ENCODE peak calls at places on chromosomes 6 and 20, in ten cellular contexts. One of them, this sample, is unnamed.

GRCh38 chr6:167350731-167351655 is 26.1 kb downstream of the TTLL2 start:
- DNase-seq in body of pancreas: peak; percentile 77
- DNase-seq in uterus: peak; percentile 68
- DNase-seq in AG10803: peak; percentile 15
- DNase-seq in dorsolateral prefrontal cortex: peak; percentile 66
- DNase-seq in adrenal gland: peak; percentile 64
- DNase-seq in nephron progenitor cell: peak; percentile 88
- DNase-seq in HFF-Myc: peak; percentile 17
- DNase-seq in bronchial epithelial cell: peak; percentile 47
- DNase-seq in AG04450: no peak
- DNase-seq in this sample: no peak

GRCh38 chr6:137160763-137161162 is 12.7 kb downstream of the IL22RA2 start:
- DNase-seq in body of pancreas: no peak
- DNase-seq in uterus: no peak
- DNase-seq in AG10803: no peak
- DNase-seq in dorsolateral prefrontal cortex: no peak
- DNase-seq in adrenal gland: no peak
- DNase-seq in nephron progenitor cell: no peak
- DNase-seq in HFF-Myc: no peak
- DNase-seq in bronchial epithelial cell: peak; percentile 79
- DNase-seq in AG04450: no peak
- DNase-seq in this sample: no peak

GRCh38 chr6:34536251-34536958 is 19.7 kb downstream of the SPDEF start:
- DNase-seq in body of pancreas: no peak
- DNase-seq in uterus: no peak
- DNase-seq in AG10803: no peak
- DNase-seq in dorsolateral prefrontal cortex: no peak
- DNase-seq in adrenal gland: no peak
- DNase-seq in nephron progenitor cell: no peak
- DNase-seq in HFF-Myc: no peak
- DNase-seq in bronchial epithelial cell: peak; percentile 10
- DNase-seq in AG04450: no peak
- DNase-seq in this sample: no peak

GRCh38 chr6:29828471-29828797 is 809 bp downstream of the HLA-G start:
- DNase-seq in body of pancreas: peak; percentile 22
- DNase-seq in uterus: no peak
- DNase-seq in AG10803: no peak
- DNase-seq in dorsolateral prefrontal cortex: no peak
- DNase-seq in adrenal gland: no peak
- DNase-seq in nephron progenitor cell: peak; percentile 38
- DNase-seq in HFF-Myc: no peak
- DNase-seq in bronchial epithelial cell: no peak
- DNase-seq in AG04450: no peak
- DNase-seq in this sample: no peak

GRCh38 chr20:20366896-20367680 is 816 bp upstream of the INSM1 start:
- DNase-seq in body of pancreas: no peak
- DNase-seq in uterus: no peak
- DNase-seq in AG10803: no peak
- DNase-seq in dorsolateral prefrontal cortex: no peak
- DNase-seq in adrenal gland: no peak
- DNase-seq in nephron progenitor cell: peak; percentile 43
- DNase-seq in HFF-Myc: no peak
- DNase-seq in bronchial epithelial cell: no peak
- DNase-seq in AG04450: no peak
- DNase-seq in this sample: no peak

GRCh38 chr6:97133071-97133470 is 149.9 kb downstream of the MMS22L start:
- DNase-seq in body of pancreas: no peak
- DNase-seq in uterus: no peak
- DNase-seq in AG10803: no peak
- DNase-seq in dorsolateral prefrontal cortex: peak; percentile 64
- DNase-seq in adrenal gland: peak; percentile 48
- DNase-seq in nephron progenitor cell: no peak
- DNase-seq in HFF-Myc: no peak
- DNase-seq in bronchial epithelial cell: no peak
- DNase-seq in AG04450: no peak
- DNase-seq in this sample: no peak

GRCh38 chr6:168130168-168130651 is 51.2 kb upstream of the FRMD1 start:
- DNase-seq in body of pancreas: no peak
- DNase-seq in uterus: peak; percentile 9
- DNase-seq in AG10803: no peak
- DNase-seq in dorsolateral prefrontal cortex: no peak
- DNase-seq in adrenal gland: no peak
- DNase-seq in nephron progenitor cell: no peak
- DNase-seq in HFF-Myc: no peak
- DNase-seq in bronchial epithelial cell: no peak
- DNase-seq in AG04450: no peak
- DNase-seq in this sample: no peak

GRCh38 chr6:1001655-1002349 is 308.9 kb upstream of the EXOC2 start:
- DNase-seq in body of pancreas: no peak
- DNase-seq in uterus: no peak
- DNase-seq in AG10803: peak; percentile 70
- DNase-seq in dorsolateral prefrontal cortex: no peak
- DNase-seq in adrenal gland: no peak
- DNase-seq in nephron progenitor cell: no peak
- DNase-seq in HFF-Myc: no peak
- DNase-seq in bronchial epithelial cell: no peak
- DNase-seq in AG04450: no peak
- DNase-seq in this sample: no peak

GRCh38 chr6:36032245-36032644 is 4.6 kb downstream of the MAPK14 start:
- DNase-seq in body of pancreas: no peak
- DNase-seq in uterus: no peak
- DNase-seq in AG10803: no peak
- DNase-seq in dorsolateral prefrontal cortex: no peak
- DNase-seq in adrenal gland: no peak
- DNase-seq in nephron progenitor cell: no peak
- DNase-seq in HFF-Myc: no peak
- DNase-seq in bronchial epithelial cell: no peak
- DNase-seq in AG04450: no peak
- DNase-seq in this sample: no peak

GRCh38 chr6:163630991-163631390 is 216.5 kb downstream of the QKI start:
- DNase-seq in body of pancreas: no peak
- DNase-seq in uterus: no peak
- DNase-seq in AG10803: no peak
- DNase-seq in dorsolateral prefrontal cortex: no peak
- DNase-seq in adrenal gland: no peak
- DNase-seq in nephron progenitor cell: no peak
- DNase-seq in HFF-Myc: no peak
- DNase-seq in bronchial epithelial cell: no peak
- DNase-seq in AG04450: no peak
- DNase-seq in this sample: no peak

DNA sequence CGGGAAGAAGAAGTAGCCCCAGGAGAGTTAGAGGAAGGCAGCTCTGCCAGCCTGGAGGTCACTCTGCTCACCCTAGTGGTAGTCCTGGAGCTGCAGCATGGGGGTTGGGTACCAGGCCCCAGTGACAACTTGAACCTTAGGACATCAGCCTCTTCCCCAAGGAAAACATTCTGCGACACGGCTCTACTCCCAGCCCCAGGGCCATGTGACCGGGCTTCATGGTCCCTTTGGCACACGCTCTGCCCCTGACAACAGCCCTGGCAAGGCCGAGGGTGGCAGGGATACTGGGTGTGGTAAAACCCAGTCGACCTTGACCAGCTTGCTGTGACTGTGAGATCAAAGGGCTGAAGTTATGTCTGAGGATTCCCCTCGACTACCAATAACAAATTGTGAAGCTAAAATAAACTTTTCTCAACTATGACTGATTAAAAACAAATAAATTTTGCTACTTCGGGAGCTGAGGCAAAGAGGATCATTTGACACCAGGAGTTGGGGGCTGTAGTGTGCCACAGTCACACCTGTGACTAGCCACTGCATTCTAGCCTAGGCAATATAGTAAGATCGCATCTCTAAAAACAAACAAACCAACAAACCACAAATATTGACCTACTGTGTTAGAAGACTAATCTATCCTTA is 24.4 kb upstream of the ARID1B start:
- DNase-seq in body of pancreas: peak; percentile 57
- DNase-seq in uterus: no peak
- DNase-seq in AG10803: no peak
- DNase-seq in dorsolateral prefrontal cortex: no peak
- DNase-seq in adrenal gland: peak; percentile 86
- DNase-seq in nephron progenitor cell: peak; percentile 15
- DNase-seq in HFF-Myc: no peak
- DNase-seq in bronchial epithelial cell: no peak
- DNase-seq in AG04450: no peak
- DNase-seq in this sample: peak; percentile 23
- TF ChIP-seq CTCF in body of pancreas: peak; percentile 38
- TF ChIP-seq CTCF in uterus: no peak
- TF ChIP-seq CTCF in AG10803: peak; percentile 31
- TF ChIP-seq CTCF in dorsolateral prefrontal cortex: no peak
- TF ChIP-seq CTCF in adrenal gland: peak; percentile 37
- TF ChIP-seq CTCF in nephron progenitor cell: peak; percentile 11
- TF ChIP-seq CTCF in HFF-Myc: peak; percentile 21
- TF ChIP-seq CTCF in bronchial epithelial cell: peak; percentile 53
- TF ChIP-seq CTCF in AG04450: no peak
- TF ChIP-seq CTCF in this sample: peak; percentile 68

DNA sequence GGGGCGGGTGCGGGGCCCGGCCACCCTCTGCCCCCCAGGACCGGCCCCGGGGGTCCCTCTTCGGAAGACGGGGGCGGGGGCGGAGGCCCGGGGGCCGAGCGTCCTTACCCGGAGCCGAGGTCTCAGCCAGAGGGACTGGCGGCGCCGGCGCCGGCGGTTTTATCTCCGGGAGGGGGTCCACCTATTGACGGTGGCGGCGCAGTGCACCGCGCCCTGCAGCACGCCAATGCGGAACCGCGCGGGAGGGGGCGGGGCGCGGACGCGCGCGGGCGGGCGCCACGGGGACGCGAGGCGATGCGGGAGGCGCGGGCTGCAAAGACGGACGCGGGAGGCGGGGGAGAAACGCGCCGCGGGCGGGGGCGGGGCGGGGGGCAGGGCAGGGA is at the start of gene EEF1A2:
- DNase-seq in body of pancreas: no peak
- DNase-seq in uterus: no peak
- DNase-seq in AG10803: no peak
- DNase-seq in dorsolateral prefrontal cortex: peak; percentile 71
- DNase-seq in adrenal gland: peak; percentile 39
- DNase-seq in nephron progenitor cell: peak; percentile 64
- DNase-seq in HFF-Myc: no peak
- DNase-seq in bronchial epithelial cell: no peak
- DNase-seq in AG04450: no peak
- DNase-seq in this sample: no peak
- TF ChIP-seq CTCF in body of pancreas: no peak
- TF ChIP-seq CTCF in uterus: no peak
- TF ChIP-seq CTCF in AG10803: no peak
- TF ChIP-seq CTCF in dorsolateral prefrontal cortex: no peak
- TF ChIP-seq CTCF in adrenal gland: no peak
- TF ChIP-seq CTCF in nephron progenitor cell: no peak
- TF ChIP-seq CTCF in HFF-Myc: no peak
- TF ChIP-seq CTCF in bronchial epithelial cell: no peak
- TF ChIP-seq CTCF in AG04450: no peak
- TF ChIP-seq CTCF in this sample: no peak

DNA sequence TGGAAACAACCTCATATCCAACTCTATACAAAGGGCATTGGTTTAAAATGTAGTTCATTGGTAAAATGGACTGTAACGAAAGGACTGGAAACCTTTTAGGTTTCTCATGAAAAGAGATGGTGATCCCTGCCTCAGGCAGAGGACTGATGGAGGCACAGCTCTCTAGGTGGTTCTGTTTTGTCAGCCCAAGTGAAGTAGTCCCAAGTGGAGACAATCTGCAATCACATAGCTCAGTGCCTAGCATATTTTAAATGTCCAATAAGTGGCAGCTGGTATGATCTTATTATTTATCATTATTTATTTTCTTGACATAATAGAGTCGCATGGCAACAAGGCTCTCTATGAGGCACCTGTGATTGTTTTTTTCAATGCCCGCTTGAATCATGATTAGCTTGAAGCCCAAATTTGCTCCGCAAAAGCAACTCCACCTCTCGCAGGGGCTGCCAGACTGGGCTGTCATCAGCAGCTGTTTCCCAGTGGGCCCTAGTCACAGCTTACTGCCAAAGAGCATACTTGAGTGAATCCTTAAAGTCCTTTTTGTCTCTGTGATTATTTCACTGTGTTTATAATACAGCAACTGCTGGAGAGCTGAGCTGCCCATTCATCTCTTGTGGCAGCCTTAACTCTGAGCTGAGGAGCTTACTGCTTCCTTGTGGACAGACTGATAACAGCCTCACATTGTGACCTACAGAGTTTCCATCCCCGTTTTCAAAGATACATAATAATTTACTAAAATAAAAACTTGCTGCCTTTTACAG is 19.7 kb upstream of the ENPP1 start:
- DNase-seq in body of pancreas: no peak
- DNase-seq in uterus: peak; percentile 20
- DNase-seq in AG10803: peak; percentile 61
- DNase-seq in dorsolateral prefrontal cortex: no peak
- DNase-seq in adrenal gland: no peak
- DNase-seq in nephron progenitor cell: no peak
- DNase-seq in HFF-Myc: no peak
- DNase-seq in bronchial epithelial cell: no peak
- DNase-seq in AG04450: no peak
- DNase-seq in this sample: no peak
- TF ChIP-seq CTCF in body of pancreas: no peak
- TF ChIP-seq CTCF in uterus: peak; percentile 45
- TF ChIP-seq CTCF in AG10803: peak; percentile 53
- TF ChIP-seq CTCF in dorsolateral prefrontal cortex: no peak
- TF ChIP-seq CTCF in adrenal gland: no peak
- TF ChIP-seq CTCF in nephron progenitor cell: no peak
- TF ChIP-seq CTCF in HFF-Myc: no peak
- TF ChIP-seq CTCF in bronchial epithelial cell: no peak
- TF ChIP-seq CTCF in AG04450: peak; percentile 47
- TF ChIP-seq CTCF in this sample: peak; percentile 17

GRCh38 chr6:43757966-43758616 is 11.9 kb upstream of the VEGFA start:
- DNase-seq in body of pancreas: no peak
- DNase-seq in uterus: no peak
- DNase-seq in AG10803: no peak
- DNase-seq in dorsolateral prefrontal cortex: no peak
- DNase-seq in adrenal gland: no peak
- DNase-seq in nephron progenitor cell: no peak
- DNase-seq in HFF-Myc: no peak
- DNase-seq in bronchial epithelial cell: no peak
- DNase-seq in AG04450: no peak
- DNase-seq in this sample: no peak

GRCh38 chr6:43760799-43761168 is 9.2 kb upstream of the VEGFA start:
- DNase-seq in body of pancreas: no peak
- DNase-seq in uterus: no peak
- DNase-seq in AG10803: no peak
- DNase-seq in dorsolateral prefrontal cortex: no peak
- DNase-seq in adrenal gland: no peak
- DNase-seq in nephron progenitor cell: no peak
- DNase-seq in HFF-Myc: no peak
- DNase-seq in bronchial epithelial cell: no peak
- DNase-seq in AG04450: no peak
- DNase-seq in this sample: no peak

GRCh38 chr6:43759926-43760798 is 9.8 kb upstream of the VEGFA start:
- DNase-seq in body of pancreas: no peak
- DNase-seq in uterus: no peak
- DNase-seq in AG10803: no peak
- DNase-seq in dorsolateral prefrontal cortex: no peak
- DNase-seq in adrenal gland: no peak
- DNase-seq in nephron progenitor cell: no peak
- DNase-seq in HFF-Myc: no peak
- DNase-seq in bronchial epithelial cell: no peak
- DNase-seq in AG04450: no peak
- DNase-seq in this sample: no peak

GRCh38 chr6:43759157-43759925 is 10.7 kb upstream of the VEGFA start:
- DNase-seq in body of pancreas: no peak
- DNase-seq in uterus: no peak
- DNase-seq in AG10803: no peak
- DNase-seq in dorsolateral prefrontal cortex: no peak
- DNase-seq in adrenal gland: no peak
- DNase-seq in nephron progenitor cell: no peak
- DNase-seq in HFF-Myc: no peak
- DNase-seq in bronchial epithelial cell: no peak
- DNase-seq in AG04450: no peak
- DNase-seq in this sample: no peak

GRCh38 chr6:43758617-43759050 is 11.4 kb upstream of the VEGFA start:
- DNase-seq in body of pancreas: no peak
- DNase-seq in uterus: no peak
- DNase-seq in AG10803: no peak
- DNase-seq in dorsolateral prefrontal cortex: no peak
- DNase-seq in adrenal gland: no peak
- DNase-seq in nephron progenitor cell: peak; percentile 63
- DNase-seq in HFF-Myc: no peak
- DNase-seq in bronchial epithelial cell: no peak
- DNase-seq in AG04450: no peak
- DNase-seq in this sample: no peak
- TF ChIP-seq CTCF in body of pancreas: peak; percentile 48
- TF ChIP-seq CTCF in uterus: peak; percentile 53
- TF ChIP-seq CTCF in AG10803: peak; percentile 53
- TF ChIP-seq CTCF in dorsolateral prefrontal cortex: peak; percentile 56
- TF ChIP-seq CTCF in adrenal gland: peak; percentile 62
- TF ChIP-seq CTCF in nephron progenitor cell: peak; percentile 65
- TF ChIP-seq CTCF in HFF-Myc: peak; percentile 81
- TF ChIP-seq CTCF in bronchial epithelial cell: peak; percentile 62
- TF ChIP-seq CTCF in AG04450: peak; percentile 65
- TF ChIP-seq CTCF in this sample: peak; percentile 82